ENCODE peak calls at places on chromosomes 12 and 14, in seven cellular contexts. G is neural progenitor cell, J is NT2/D1, Y is PC-3, A is mesenchymal stem cell, Z is IMR-90, O is GM23248. E is an unnamed sample.
A peak's percentile ranks its signal among the peaks of the same experiment; 100 is the strongest.

GRCh38 chr14:72457641-72458040 is 436.3 kb downstream of the DPF3 start:
- DNase-seq in Y (peak; percentile 57), Z (peak; percentile 83), G (no peak), A (peak; percentile 68), J (no peak), O (peak; percentile 86), E (peak; percentile 37)

GRCh38 chr12:8980137-8980536 is 9.2 kb upstream of the KLRG1 start:
- DNase-seq in Z (no peak), A (no peak), O (no peak), G (no peak), Y (no peak), J (no peak), E (no peak)

GRCh38 chr12:25689996-25690501 is 137.0 kb upstream of the LMNTD1 start:
- DNase-seq in A (no peak), O (peak; percentile 24), J (no peak), Y (no peak), G (no peak), Z (no peak), E (no peak)

GRCh38 chr12:121295123-121295745 is 1.3 kb downstream of the CAMKK2 start:
- DNase-seq in Z (no peak), A (peak; percentile 25), O (no peak), J (no peak), Y (peak; percentile 28), G (peak; percentile 59), E (peak; percentile 9)

GRCh38 chr12:131860472-131861260 is 32.5 kb downstream of the MMP17 start:
- DNase-seq in Z (peak; percentile 57), J (peak; percentile 82), G (peak; percentile 60), O (peak; percentile 87), A (peak; percentile 94), Y (peak; percentile 95), E (peak; percentile 86)

GRCh38 chr12:88627501-88627900 is 47.2 kb upstream of the KITLG start:
- DNase-seq in G (no peak), J (no peak), O (no peak), A (no peak), Z (peak; percentile 2), Y (no peak), E (peak; percentile 70)

GRCh38 chr12:108017658-108018057 is 111.4 kb upstream of the WSCD2 start:
- DNase-seq in Z (no peak), Y (no peak), A (no peak), J (no peak), G (no peak), O (no peak), E (no peak)

GRCh38 chr14:68297871-68298468 is 478.4 kb downstream of the RAD51B start:
- DNase-seq in G (peak; percentile 39), O (peak; percentile 20), Z (peak; percentile 38), A (peak; percentile 25), Y (peak; percentile 32), J (peak; percentile 32), E (peak; percentile 30)

GRCh38 chr12:46430340-46430948 is 57.9 kb upstream of the SLC38A2 start:
- DNase-seq in J (no peak), A (peak; percentile 79), G (no peak), O (peak; percentile 85), Y (peak; percentile 95), Z (peak; percentile 89), E (peak; percentile 76)

GRCh38 chr14:24231263-24232120 is 675 bp downstream of the NEDD8 start:
- DNase-seq in A (no peak), J (no peak), Y (no peak), G (no peak), O (peak; percentile 31), Z (no peak), E (peak; percentile 21)

GRCh38 chr12:41459815-41460214 is 271.7 kb downstream of the PDZRN4 start:
- DNase-seq in A (no peak), O (no peak), Z (no peak), G (no peak), Y (no peak), J (no peak), E (no peak)

GRCh38 chr12:94698553-94698952 is 48.2 kb upstream of the TMCC3 start:
- DNase-seq in Y (no peak), Z (no peak), G (no peak), A (no peak), J (no peak), O (no peak), E (no peak)

GRCh38 chr12:116121453-116121871 is 156.0 kb downstream of the MED13L start:
- DNase-seq in J (no peak), O (peak; percentile 65), Z (peak; percentile 60), A (no peak), G (no peak), Y (no peak), E (peak; percentile 89)

GRCh38 chr12:68234140-68234539 is 8.5 kb upstream of the IL26 start:
- DNase-seq in O (no peak), Z (no peak), G (no peak), Y (no peak), J (no peak), A (no peak), E (no peak)

GRCh38 chr14:61877050-61877390 is 114.8 kb downstream of the SNAPC1 start:
- DNase-seq in G (no peak), J (no peak), Y (no peak), A (no peak), O (no peak), Z (no peak), E (no peak)

GRCh38 chr12:67827820-67828383 is 161.3 kb upstream of the IFNG-AS1 start:
- DNase-seq in G (no peak), Z (peak; percentile 99), J (peak; percentile 6), Y (peak; percentile 95), O (peak; percentile 98), A (peak; percentile 99), E (peak; percentile 91)

GRCh38 chr14:64758711-64759554 is 54.7 kb downstream of the PLEKHG3 start:
- DNase-seq in Y (peak; percentile 82), A (peak; percentile 89), O (peak; percentile 90), G (no peak), Z (peak; percentile 97), J (no peak), E (peak; percentile 87)

GRCh38 chr12:29735604-29736003 is 48.1 kb downstream of the TMTC1 start:
- DNase-seq in J (no peak), G (no peak), O (no peak), A (no peak), Y (no peak), Z (no peak), E (no peak)

GRCh38 chr14:24246765-24247212 is 4.4 kb upstream of the TINF2 start:
- DNase-seq in A (peak; percentile 58), G (no peak), J (no peak), O (no peak), Z (peak; percentile 25), Y (no peak), E (peak; percentile 21)

GRCh38 chr14:104203071-104203425 is 64.7 kb downstream of the KIF26A start:
- DNase-seq in O (no peak), Z (no peak), J (no peak), G (no peak), A (no peak), Y (no peak), E (no peak)

GRCh38 chr12:11015775-11016430 is 6.5 kb downstream of the TAS2R19 start:
- DNase-seq in Z (no peak), G (no peak), J (no peak), A (no peak), O (no peak), Y (no peak), E (no peak)

GRCh38 chr12:50637870-50638481 is 125.9 kb upstream of the ATF1 start:
- DNase-seq in A (peak; percentile 66), J (no peak), Z (peak; percentile 69), G (peak; percentile 66), Y (peak; percentile 73), O (peak; percentile 77), E (peak; percentile 87)

GRCh38 chr12:62760779-62761178 is 174.2 kb downstream of the PPM1H start:
- DNase-seq in J (no peak), G (no peak), O (no peak), Z (peak; percentile 47), Y (no peak), A (peak; percentile 66), E (peak; percentile 21)

GRCh38 chr12:53996188-53996885 is 3.6 kb upstream of the HOXC9 start:
- DNase-seq in O (no peak), G (no peak), Y (no peak), A (no peak), J (no peak), Z (no peak), E (no peak)
- H3K9ac ChIP-seq in O (peak overlapping the region; percentile 75), G (no peak overlapping the region), Y (peak overlapping the region; percentile 94), A (peak overlapping the region; percentile 98), J (peak overlapping the region; percentile 18), Z (no peak overlapping the region), E (peak overlapping the region; percentile 96)

GRCh38 chr14:77046706-77047105 is 18.2 kb upstream of the IRF2BPL start:
- DNase-seq in Z (no peak), J (no peak), Y (peak; percentile 95), O (peak; percentile 30), G (no peak), A (no peak), E (no peak)

GRCh38 chr14:77043984-77044485 is 15.5 kb upstream of the IRF2BPL start:
- DNase-seq in Z (no peak), A (no peak), J (no peak), G (no peak), O (peak; percentile 31), Y (no peak), E (peak; percentile 46)

GRCh38 chr14:77043177-77043983 is 14.9 kb upstream of the IRF2BPL start:
- DNase-seq in A (peak; percentile 91), J (no peak), O (peak; percentile 95), Z (peak; percentile 91), Y (peak; percentile 93), G (no peak), E (peak; percentile 81)

GRCh38 chr14:77045570-77045890 is 17.0 kb upstream of the IRF2BPL start:
- DNase-seq in A (no peak), Z (no peak), J (no peak), O (peak; percentile 39), G (no peak), Y (peak; percentile 94), E (peak; percentile 38)

DNA sequence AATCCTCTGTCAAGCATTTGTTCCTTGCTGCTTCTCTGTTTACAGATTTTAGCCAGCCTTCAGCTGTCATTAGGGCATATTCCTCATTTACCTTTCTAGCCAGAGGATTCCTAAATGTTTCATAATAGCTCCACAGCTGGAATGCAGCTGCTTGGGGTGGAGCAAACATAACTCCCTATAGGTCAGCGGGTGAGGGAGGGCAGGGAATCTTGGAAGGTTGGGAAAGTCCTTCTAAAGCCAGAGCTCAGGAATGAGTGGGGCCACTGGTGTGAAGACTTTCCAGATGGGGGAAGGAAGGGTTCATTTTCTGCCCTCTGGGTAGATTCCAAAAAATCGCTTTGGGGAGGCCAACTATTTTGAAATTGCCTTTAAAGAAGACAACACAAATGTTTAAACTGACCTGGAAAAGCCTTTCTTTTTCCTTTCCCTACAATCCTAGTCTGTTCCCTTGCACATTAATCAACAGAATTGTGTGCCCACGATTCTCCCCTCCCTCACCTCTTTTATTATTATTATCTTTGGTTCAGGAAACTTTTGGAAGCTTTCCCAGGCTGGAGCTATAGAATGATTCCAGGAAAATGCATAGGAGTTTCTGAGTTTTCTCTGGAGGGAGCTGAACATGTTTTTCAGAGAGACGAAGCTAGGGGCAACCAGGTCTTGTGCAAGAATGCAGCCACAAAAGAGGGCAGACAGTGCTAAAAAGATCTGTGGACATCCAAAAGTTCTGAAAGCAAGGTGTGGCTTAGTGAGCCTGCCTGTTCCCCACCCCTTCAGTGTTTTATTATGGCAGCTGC is 16.5 kb upstream of the IRF2BPL start:
- DNase-seq in G (no peak), A (peak; percentile 68), Y (peak; percentile 42), O (peak; percentile 59), Z (no peak), J (no peak), E (peak; percentile 76)
- H3K9ac ChIP-seq in G (no peak overlapping the region), A (peak overlapping the region; percentile 91), Y (peak overlapping the region; percentile 30), O (peak overlapping the region; percentile 93), Z (peak overlapping the region; percentile 58), J (no peak overlapping the region), E (peak overlapping the region; percentile 80)

GRCh38 chr12:7369274-7369729 is 65.4 kb downstream of the ACSM4 start:
- DNase-seq in A (peak; percentile 34), Y (peak; percentile 24), O (peak; percentile 66), Z (no peak), G (no peak), J (no peak), E (no peak)
- H3K9ac ChIP-seq in A (no peak overlapping the region), Y (no peak overlapping the region), O (no peak overlapping the region), Z (no peak overlapping the region), G (no peak overlapping the region), J (no peak overlapping the region), E (no peak overlapping the region)

GRCh38 chr12:84960918-84961317 is 48.3 kb upstream of the SLC6A15 start:
- DNase-seq in G (no peak), Z (no peak), A (no peak), O (no peak), Y (no peak), J (no peak), E (no peak)
- H3K9ac ChIP-seq in G (no peak overlapping the region), Z (no peak overlapping the region), A (peak overlapping the region; percentile 52), O (no peak overlapping the region), Y (no peak overlapping the region), J (no peak overlapping the region), E (no peak overlapping the region)